ENCODE peak calls at places on chromosomes 5 and 9, in five cellular contexts. D, E, J, R and O are unnamed samples.

GRCh38 chr5:72600401-72600981 is 93.3 kb upstream of the ZNF366 start:
- DNase-seq in D (peak; percentile 93), E (peak; percentile 95), J (peak; percentile 78), R (peak; percentile 44), O (no peak)

GRCh38 chr9:129081388-129081889 is 528 bp downstream of the DOLPP1 start:
- DNase-seq in D (no peak), E (no peak), J (no peak), R (no peak), O (no peak)

GRCh38 chr5:113115061-113115460 is 138.5 kb downstream of the DCP2 start:
- DNase-seq in D (no peak), E (no peak), J (no peak), R (no peak), O (no peak)

GRCh38 chr9:13810510-13810909 is 503.4 kb downstream of the NFIB start:
- DNase-seq in D (no peak), E (no peak), J (no peak), R (no peak), O (peak; percentile 84)

GRCh38 chr5:172747471-172747870 is 23.5 kb downstream of the DUSP1 start:
- DNase-seq in D (no peak), E (no peak), J (no peak), R (no peak), O (no peak)

GRCh38 chr5:112316006-112316405 is 103.1 kb downstream of the EPB41L4A start:
- DNase-seq in D (no peak), E (no peak), J (no peak), R (no peak), O (no peak)

GRCh38 chr5:34480810-34481528 is 175.2 kb upstream of the RAI14 start:
- DNase-seq in D (no peak), E (no peak), J (no peak), R (no peak), O (no peak)

GRCh38 chr9:93126151-93126781 is 7.8 kb downstream of the NINJ1 start:
- DNase-seq in D (no peak), E (no peak), J (no peak), R (no peak), O (no peak)

GRCh38 chr5:145689235-145689634 is 145.9 kb downstream of the PRELID2 start:
- DNase-seq in D (no peak), E (no peak), J (no peak), R (no peak), O (no peak)

GRCh38 chr5:127011151-127011550 is 19.2 kb downstream of the MARCHF3 start:
- DNase-seq in D (peak; percentile 61), E (peak; percentile 97), J (no peak), R (peak; percentile 70), O (peak; percentile 95)

GRCh38 chr9:14321517-14322125 is 7.7 kb upstream of the NFIB start:
- DNase-seq in D (peak; percentile 20), E (no peak), J (no peak), R (no peak), O (no peak)

GRCh38 chr5:73851782-73852181 is 225.8 kb downstream of the ARHGEF28 start:
- DNase-seq in D (no peak), E (no peak), J (no peak), R (no peak), O (no peak)

GRCh38 chr5:39691993-39692392 is 267.2 kb upstream of the DAB2 start:
- DNase-seq in D (no peak), E (no peak), J (no peak), R (no peak), O (no peak)

GRCh38 chr9:129430940-129431693 is 189.8 kb downstream of the C9orf50 start:
- DNase-seq in D (no peak), E (no peak), J (no peak), R (no peak), O (no peak)

GRCh38 chr5:10762178-10762775 is 1.2 kb upstream of the DAP start:
- DNase-seq in D (no peak), E (no peak), J (no peak), R (no peak), O (no peak)
- H3K4me3 ChIP-seq in D (no peak overlapping the region), E (no peak overlapping the region), J (no peak overlapping the region), R (no peak overlapping the region), O (no peak overlapping the region)

DNA sequence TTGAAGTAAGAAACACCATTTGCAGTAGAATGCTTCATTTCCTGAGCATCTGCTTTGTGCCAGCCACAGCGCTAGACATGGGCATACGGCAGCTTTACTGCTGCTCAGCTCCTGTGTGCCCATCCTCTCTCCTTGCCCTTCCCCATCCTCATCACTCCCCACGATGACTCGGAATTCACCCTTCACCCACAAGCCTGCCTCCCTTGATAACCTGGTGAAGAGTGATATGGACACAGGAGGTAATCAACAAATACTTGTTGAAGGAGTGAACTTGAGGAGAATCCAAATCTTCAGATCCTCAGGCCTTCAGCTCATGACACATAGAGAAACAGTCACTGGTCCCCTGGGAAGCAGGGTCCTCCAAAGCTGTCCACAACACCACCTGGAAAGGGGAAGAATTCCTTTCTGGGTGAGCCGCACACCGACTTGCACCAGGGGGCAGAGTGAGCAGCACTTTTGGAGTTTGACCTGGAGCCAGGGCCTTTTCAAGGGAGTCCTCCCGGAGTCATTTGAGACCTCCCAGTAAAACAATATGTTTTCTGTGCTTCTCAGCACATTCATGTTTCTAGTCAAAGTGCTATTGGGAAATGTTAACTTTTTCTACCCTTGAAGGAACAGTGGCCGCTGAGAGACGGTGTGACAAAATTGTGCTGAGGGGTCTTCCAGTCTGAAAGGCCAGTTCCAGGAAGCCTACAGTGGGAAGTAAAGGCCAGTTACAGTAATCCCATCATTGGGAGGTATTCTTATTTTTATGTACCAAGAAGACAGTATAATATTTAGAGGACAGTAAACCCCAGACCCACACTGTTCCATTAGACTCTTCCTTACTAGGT is 332.3 kb downstream of the CWC27 start:
- DNase-seq in D (peak; percentile 73), E (peak; percentile 86), J (peak; percentile 58), R (peak; percentile 72), O (peak; percentile 77)
- TF ChIP-seq CTCF in D (peak; percentile 90), E (peak; percentile 67), J (peak; percentile 76), R (peak; percentile 89), O (peak; percentile 84)

GRCh38 chr5:137470921-137471220 is 28.3 kb downstream of the SPOCK1 start:
- DNase-seq in D (no peak), E (no peak), J (no peak), R (no peak), O (no peak)
- H3K4me3 ChIP-seq in D (no peak overlapping the region), E (no peak overlapping the region), J (no peak overlapping the region), R (no peak overlapping the region), O (no peak overlapping the region)

DNA sequence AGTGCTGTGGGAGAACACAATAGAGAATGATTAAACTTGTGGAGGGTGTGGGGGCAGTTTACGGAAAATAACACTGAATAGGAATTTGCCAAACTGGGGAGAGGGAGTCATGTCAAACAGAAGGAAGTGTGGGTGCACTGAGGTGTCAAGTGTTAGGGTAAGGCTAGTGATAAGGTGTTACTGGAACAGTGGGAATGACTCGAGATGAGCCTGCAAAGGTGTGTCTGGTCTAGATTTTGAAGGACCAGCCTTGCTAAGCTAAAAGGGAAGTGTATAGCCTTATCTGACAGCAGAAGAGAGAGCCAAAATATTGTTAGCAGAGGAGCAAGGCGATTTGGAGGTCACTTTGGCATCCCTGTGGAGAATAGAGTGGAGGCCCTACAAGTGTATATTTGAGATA is 4.2 kb downstream of the CNOT6 start:
- DNase-seq in D (no peak), E (no peak), J (no peak), R (no peak), O (no peak)
- TF ChIP-seq CTCF in D (no peak), E (no peak), J (no peak), R (no peak), O (no peak)

GRCh38 chr9:87725356-87725899 is 491 bp upstream of the CTSL start:
- DNase-seq in D (peak; percentile 20), E (peak; percentile 23), J (peak; percentile 6), R (no peak), O (no peak)
- H3K4me3 ChIP-seq in D (peak overlapping the region; percentile 88), E (peak overlapping the region; percentile 60), J (peak overlapping the region; percentile 74), R (peak overlapping the region; percentile 84), O (peak overlapping the region; percentile 70)

GRCh38 chr9:121398374-121398773 is 28.3 kb upstream of the STOM start:
- DNase-seq in D (peak; percentile 99), E (peak; percentile 100), J (peak; percentile 90), R (peak; percentile 97), O (peak; percentile 80)
- TF ChIP-seq CTCF in D (no peak), E (no peak), J (no peak), R (peak; percentile 1), O (no peak)

GRCh38 chr5:137888875-137889759 is at the start of gene PKD2L2:
- DNase-seq in D (peak; percentile 73), E (peak; percentile 64), J (peak; percentile 20), R (peak; percentile 48), O (peak; percentile 29)

GRCh38 chr5:137890850-137891249 is 1.6 kb downstream of the PKD2L2 start:
- DNase-seq in D (no peak), E (no peak), J (no peak), R (no peak), O (no peak)

GRCh38 chr5:137887831-137888230 is 1.4 kb upstream of the PKD2L2 start:
- DNase-seq in D (no peak), E (no peak), J (no peak), R (no peak), O (no peak)

GRCh38 chr5:137891849-137892248 is 2.6 kb downstream of the PKD2L2 start:
- DNase-seq in D (no peak), E (no peak), J (no peak), R (no peak), O (no peak)

GRCh38 chr5:137888489-137888874 is 775 bp upstream of the PKD2L2 start:
- DNase-seq in D (no peak), E (no peak), J (no peak), R (no peak), O (no peak)
- H3K4me3 ChIP-seq in D (peak overlapping the region; percentile 63), E (no peak overlapping the region), J (peak overlapping the region; percentile 47), R (no peak overlapping the region), O (no peak overlapping the region)